ENCODE peak calls at places on chromosomes 12 and 14, in four cellular contexts. B is left lung, J is aorta, I is fibroblast of villous mesenchyme. S is an unnamed sample.

GRCh38 chr14:105120056-105120455 is 48.5 kb downstream of the JAG2 start:
- DNase-seq in B (no peak), J (no peak), I (no peak), S (no peak)

GRCh38 chr14:88189040-88189839 is 133.8 kb downstream of the KCNK10 start:
- DNase-seq in B (no peak), J (peak), I (peak), S (peak)

GRCh38 chr12:75976113-75976512 is 55.5 kb downstream of the PHLDA1 start:
- DNase-seq in B (no peak), J (no peak), I (peak), S (no peak)

GRCh38 chr12:52327086-52327829 is 6.1 kb upstream of the KRT83 start:
- DNase-seq in B (no peak), J (peak), I (peak), S (peak)

GRCh38 chr14:77457115-77457521 is 283 bp downstream of the VIPAS39 start:
- DNase-seq in B (no peak), J (peak), I (peak), S (no peak)

GRCh38 chr14:92108345-92109254 is 2.2 kb upstream of the ATXN3 start:
- DNase-seq in B (no peak), J (no peak), I (no peak), S (no peak)

GRCh38 chr12:53862831-53863230 is 75.8 kb upstream of the HOXC13 start:
- DNase-seq in B (no peak), J (no peak), I (no peak), S (peak)

GRCh38 chr12:120012067-120012621 is 23.1 kb downstream of the BICDL1 start:
- DNase-seq in B (no peak), J (no peak), I (peak), S (peak)

GRCh38 chr14:98792171-98792570 is 479.8 kb downstream of the BCL11B start:
- DNase-seq in B (no peak), J (no peak), I (no peak), S (no peak)

GRCh38 chr12:75489613-75490210 is 9.2 kb downstream of the GLIPR1 start:
- DNase-seq in B (no peak), J (no peak), I (no peak), S (peak)

GRCh38 chr14:73457050-73457934 is 1.1 kb downstream of the NUMB start:
- DNase-seq in B (peak), J (peak), I (no peak), S (peak)

GRCh38 chr12:25072901-25073645 is 121.9 kb downstream of the DNAI7 start:
- DNase-seq in B (no peak), J (no peak), I (no peak), S (no peak)

GRCh38 chr12:43009307-43009706 is 419.8 kb upstream of the PRICKLE1 start:
- DNase-seq in B (no peak), J (no peak), I (no peak), S (no peak)

GRCh38 chr14:105364100-105364708 is 34.1 kb upstream of the TEX22 start:
- DNase-seq in B (peak), J (peak), I (peak), S (peak)

GRCh38 chr14:59276235-59276634 is 87.8 kb downstream of the DAAM1 start:
- DNase-seq in B (no peak), J (no peak), I (no peak), S (no peak)

GRCh38 chr12:124705545-124706138 is 138.2 kb upstream of the NCOR2 start:
- DNase-seq in B (peak), J (no peak), I (peak), S (no peak)

GRCh38 chr14:23469906-23470403 is 452 bp downstream of the NGDN start:
- DNase-seq in B (no peak), J (no peak), I (no peak), S (no peak)

GRCh38 chr12:9404469-9405260 is 196.5 kb upstream of the PZP start:
- DNase-seq in B (no peak), J (no peak), I (no peak), S (no peak)

GRCh38 chr14:50772361-50772760 is 58.6 kb downstream of the NIN start:
- DNase-seq in B (no peak), J (no peak), I (no peak), S (no peak)

GRCh38 chr12:38921025-38921677 is 15.8 kb upstream of the CPNE8 start:
- DNase-seq in B (no peak), J (no peak), I (peak), S (peak)

GRCh38 chr14:78319411-78319810 is 149.2 kb downstream of the NRXN3 start:
- DNase-seq in B (no peak), J (no peak), I (no peak), S (no peak)

GRCh38 chr12:91219511-91219910 is 36.9 kb upstream of the DCN start:
- DNase-seq in B (no peak), J (no peak), I (peak), S (peak)

GRCh38 chr14:31568151-31568550 is 6.9 kb downstream of the NUBPL start:
- DNase-seq in B (no peak), J (no peak), I (peak), S (no peak)

GRCh38 chr12:115257791-115258190 is 573.8 kb upstream of the TBX3 start:
- DNase-seq in B (no peak), J (no peak), I (peak), S (peak)

GRCh38 chr14:62866376-62866775 is 178.9 kb downstream of the KCNH5 start:
- DNase-seq in B (no peak), J (no peak), I (no peak), S (no peak)

GRCh38 chr14:72939630-72940029 is 13.4 kb downstream of the DCAF4 start:
- DNase-seq in B (no peak), J (no peak), I (no peak), S (no peak)

GRCh38 chr12:105485321-105485910 is 154.9 kb downstream of the C12orf75 start:
- DNase-seq in B (no peak), J (no peak), I (peak), S (no peak)

DNA sequence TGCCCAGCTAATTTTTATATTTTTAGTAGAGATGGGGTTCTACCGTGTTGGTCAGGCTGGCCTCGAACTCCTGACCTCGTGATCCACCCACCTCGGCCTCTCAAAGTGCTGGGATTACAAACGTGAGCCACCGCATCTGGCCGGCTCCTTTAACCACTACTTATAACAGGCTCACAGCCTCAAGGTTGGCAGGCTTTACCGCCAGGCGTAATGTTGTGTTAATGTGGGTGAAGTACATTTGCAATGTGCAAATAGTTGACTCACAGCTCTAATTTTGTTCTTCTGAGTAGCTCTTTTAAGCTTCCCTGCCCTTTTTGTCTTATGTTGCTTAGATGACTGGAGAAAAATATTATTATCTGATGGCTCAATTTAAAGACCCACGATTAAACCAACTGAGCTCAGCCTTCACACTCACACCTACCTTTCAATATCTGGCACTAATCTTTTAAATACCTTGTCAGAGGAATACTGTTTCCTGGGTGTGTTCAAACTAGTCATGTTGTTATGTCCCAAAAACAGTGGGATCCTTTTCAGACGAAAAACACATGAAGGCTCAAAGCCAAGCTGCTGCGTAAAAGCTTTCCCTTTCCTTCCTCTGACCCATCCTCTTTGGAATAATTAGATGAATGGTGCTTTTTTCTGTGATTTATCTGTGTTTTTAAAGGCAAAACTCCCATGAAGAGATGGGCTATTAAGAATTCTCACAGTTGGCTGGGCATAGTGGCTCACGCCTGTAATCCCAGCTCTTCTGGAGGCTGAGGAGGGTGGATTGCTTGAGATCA is 57.2 kb upstream of the USP44 start:
- DNase-seq in B (no peak), J (peak), I (peak), S (peak)
- H3K4me3 ChIP-seq in B (no peak), J (no peak), I (no peak), S (no peak)

DNA sequence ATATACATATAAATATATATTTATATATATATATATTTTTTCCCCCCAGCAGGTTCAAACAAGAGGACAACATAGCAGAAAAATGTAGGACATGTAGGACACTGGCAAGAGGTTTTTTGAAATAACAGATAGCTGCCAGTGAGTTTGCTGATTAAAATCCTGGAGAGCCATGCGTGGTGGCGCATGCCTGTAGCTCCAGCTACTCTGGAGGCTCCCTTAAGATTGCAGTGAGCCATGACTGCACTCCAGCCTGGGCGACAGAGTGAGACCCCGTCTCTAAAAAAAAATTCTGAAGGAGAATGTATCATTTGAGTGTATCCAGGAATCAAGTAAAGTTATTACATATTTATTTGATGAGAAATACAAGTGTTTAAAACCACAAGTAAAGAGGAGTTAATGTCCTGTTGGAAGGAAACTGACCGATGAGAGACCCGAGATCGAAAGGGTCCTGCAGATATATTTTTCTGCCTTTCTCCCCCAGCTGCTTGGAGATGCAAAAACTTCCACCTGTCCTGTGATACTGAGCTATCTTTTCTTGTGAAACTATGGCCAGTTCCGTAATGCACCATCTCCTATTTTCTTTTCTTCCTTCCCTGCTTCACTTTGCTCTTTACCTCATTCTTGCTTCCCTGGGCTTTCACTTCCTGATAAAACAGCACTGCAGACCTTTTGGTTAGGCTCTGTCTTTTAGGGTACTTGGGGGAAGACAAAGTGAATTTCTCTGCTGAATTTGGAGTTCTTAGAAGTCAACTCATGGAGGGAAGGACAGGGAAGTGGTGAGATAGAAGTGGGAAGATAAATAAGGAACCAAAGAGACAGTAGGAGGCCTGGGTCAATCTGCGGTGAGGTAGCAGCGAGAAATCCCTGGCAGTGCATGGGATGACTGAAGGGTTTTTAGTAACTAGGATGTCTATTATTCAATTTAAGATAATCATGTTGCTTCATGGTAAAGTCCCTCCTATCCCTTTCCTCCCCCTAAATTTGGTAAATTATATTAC is 41.2 kb upstream of the SLC2A13 start:
- DNase-seq in B (no peak), J (peak), I (no peak), S (no peak)
- H3K4me3 ChIP-seq in B (no peak), J (no peak), I (no peak), S (no peak)

DNA sequence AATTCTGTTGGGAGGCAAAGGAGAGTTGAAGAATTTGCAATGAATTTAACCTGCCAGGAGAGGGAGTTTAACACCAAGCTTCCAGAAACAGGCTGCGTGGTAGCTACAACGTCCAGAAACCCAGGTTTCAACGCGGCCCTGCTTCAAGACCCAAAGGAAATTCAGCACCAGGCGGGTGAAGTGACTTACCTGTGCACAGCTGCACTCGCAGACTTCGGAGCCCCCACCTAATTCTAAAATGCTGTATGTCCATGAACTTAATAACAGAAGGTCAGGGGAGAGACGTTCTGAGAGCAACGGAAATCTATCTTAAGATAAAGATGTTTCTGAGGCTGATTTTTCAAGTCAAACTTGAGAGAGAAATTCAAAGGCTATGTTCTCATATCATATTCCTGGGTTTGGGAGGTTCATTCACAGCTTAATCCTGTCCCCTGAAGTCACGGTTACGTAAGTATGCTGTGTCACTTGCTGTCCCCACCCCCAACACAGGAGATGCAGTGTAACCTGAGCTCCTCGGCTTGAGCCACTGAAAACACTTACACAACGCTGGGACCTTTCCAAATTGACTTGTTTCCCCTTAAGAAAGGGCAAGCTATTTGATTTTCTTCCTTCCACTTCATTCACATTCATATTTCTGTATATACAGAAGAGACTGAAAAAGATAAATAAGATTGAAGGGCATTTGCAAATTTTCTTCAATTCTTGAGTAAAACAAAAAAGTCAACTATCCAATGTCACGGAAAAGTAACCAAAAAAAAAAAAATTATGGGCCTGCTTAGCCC is 22.7 kb downstream of the CLIP1 start:
- DNase-seq in B (no peak), J (peak), I (peak), S (peak)
- H3K4me3 ChIP-seq in B (no peak), J (no peak), I (peak), S (peak)

GRCh38 chr12:107435520-107435919 is 250.1 kb upstream of the PWP1 start:
- DNase-seq in B (no peak), J (no peak), I (no peak), S (no peak)

GRCh38 chr12:107437954-107438353 is 247.6 kb upstream of the PWP1 start:
- DNase-seq in B (no peak), J (no peak), I (no peak), S (no peak)

GRCh38 chr12:107435072-107435471 is 250.5 kb upstream of the PWP1 start:
- DNase-seq in B (no peak), J (no peak), I (no peak), S (no peak)

GRCh38 chr12:107436836-107437235 is 248.8 kb upstream of the PWP1 start:
- DNase-seq in B (no peak), J (no peak), I (no peak), S (peak)

GRCh38 chr12:107436376-107436775 is 249.2 kb upstream of the PWP1 start:
- DNase-seq in B (no peak), J (no peak), I (peak), S (peak)
- H3K4me3 ChIP-seq in B (no peak), J (no peak), I (no peak), S (no peak)

GRCh38 chr12:96501908-96502307 is 12.5 kb downstream of the CFAP54 start:
- DNase-seq in B (no peak), J (no peak), I (no peak), S (no peak)
- H3K4me3 ChIP-seq in B (no peak), J (no peak), I (no peak), S (no peak)

DNA sequence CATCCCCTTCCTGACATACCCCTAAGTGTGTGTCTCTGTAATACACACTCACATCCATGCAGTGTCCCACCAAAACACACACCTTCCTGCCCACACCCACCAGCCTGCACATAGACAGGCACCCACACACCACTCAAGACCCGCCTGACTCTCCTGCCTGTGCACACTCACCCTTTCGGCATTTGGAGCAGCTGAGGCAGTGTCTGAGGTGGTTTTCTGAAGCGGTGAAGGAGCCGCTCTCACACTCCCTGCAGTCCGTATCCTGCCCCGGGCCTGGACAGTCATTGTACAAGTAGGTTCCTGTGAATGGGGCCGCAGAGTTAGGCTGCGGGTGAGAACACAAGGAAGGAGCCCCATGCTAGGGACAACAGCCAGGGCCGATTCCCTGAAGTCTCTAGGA is 8.3 kb downstream of the TNFRSF1A start:
- DNase-seq in B (no peak), J (no peak), I (peak), S (peak)
- H3K4me3 ChIP-seq in B (no peak), J (no peak), I (no peak), S (no peak)

DNA sequence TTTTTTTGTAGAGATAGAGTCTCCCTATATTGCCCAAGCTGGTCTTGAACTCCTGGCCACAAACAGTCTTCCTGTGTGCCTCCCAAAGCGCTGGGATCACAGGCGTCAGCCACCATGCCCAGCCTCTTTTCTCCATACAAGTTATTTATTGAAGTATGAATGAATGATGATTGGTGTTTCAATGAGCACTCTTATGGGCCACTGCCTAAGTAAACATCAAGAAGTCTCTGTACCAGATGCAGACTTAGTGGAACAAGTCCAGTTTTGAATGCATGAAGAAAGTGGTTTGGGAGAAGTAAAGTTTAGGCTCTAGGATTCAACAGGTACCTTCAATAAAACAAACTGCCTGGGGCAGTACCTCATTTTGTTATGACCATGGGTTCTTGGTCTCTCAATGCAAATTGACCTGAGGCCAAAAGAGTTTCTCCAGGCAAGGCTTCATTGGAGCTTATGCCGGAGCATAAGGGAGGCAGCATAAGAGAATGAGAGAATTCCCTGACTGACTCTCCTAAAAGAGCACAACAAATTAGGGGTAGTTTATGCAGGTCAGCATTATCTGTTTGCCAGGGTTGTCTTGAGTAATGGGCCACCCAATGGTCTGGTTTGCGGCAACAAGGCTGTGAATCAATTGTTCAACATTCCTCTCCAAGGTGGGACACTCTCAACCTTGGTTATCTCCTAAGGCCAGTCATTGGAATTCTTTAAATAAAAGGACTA is 1.1 kb upstream of the GMFB start:
- DNase-seq in B (no peak), J (no peak), I (no peak), S (no peak)
- H3K4me3 ChIP-seq in B (no peak), J (no peak), I (peak), S (peak)

DNA sequence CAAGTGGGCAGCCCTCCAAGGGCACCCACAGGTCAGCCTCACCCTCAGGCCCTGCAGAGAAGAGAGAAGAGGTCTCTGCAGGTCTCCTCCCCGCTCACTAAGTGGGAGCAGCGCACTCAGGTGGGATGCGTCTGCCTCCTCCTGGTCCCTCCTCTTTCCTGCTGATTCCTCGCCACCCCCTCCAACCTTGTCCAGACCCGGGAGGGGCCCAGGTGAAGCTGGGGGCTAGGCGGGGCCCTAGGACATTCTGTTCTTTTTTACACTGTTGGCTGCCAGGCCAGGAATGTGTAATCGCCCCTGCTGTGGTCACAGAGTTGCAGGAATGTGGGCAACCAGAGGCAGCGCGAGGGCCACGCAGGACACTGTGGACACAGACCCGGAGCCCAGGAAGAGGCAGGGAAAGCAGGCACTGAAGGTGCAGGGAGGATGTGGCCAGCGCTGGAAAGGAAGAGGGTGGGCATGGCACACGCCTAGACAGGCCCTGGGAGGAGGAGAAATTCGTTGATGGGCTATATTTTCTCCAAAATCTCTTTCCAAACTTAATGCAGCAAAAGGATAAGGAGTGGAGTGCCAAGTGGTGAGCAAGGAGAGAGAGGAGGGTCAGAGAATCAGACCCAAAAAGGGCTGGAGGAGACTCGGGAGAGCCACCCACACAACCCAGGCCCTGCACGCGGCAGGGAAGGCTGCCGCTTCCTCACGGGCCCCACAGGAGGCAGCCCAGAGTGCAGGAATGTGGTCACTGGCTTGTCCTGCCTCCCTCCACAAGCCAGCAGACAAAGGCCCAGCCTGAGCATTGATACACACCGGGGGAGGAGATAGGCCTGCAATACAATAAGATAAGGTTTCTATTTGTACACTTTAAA is 947 bp upstream of the SCNN1A start:
- DNase-seq in B (peak), J (peak), I (peak), S (peak)
- H3K4me3 ChIP-seq in B (no peak), J (no peak), I (no peak), S (peak)

GRCh38 chr14:101525646-101526527 is 35.4 kb upstream of the DIO3 start:
- DNase-seq in B (no peak), J (no peak), I (no peak), S (no peak)
- H3K4me3 ChIP-seq in B (no peak), J (no peak), I (no peak), S (no peak)